ENCODE peak calls at places on chromosome 7, in ten cellular contexts. One of them, this sample, is unnamed.

GRCh38 chr7:24572421-24573007 is 738 bp upstream of the PALS2 start:
- DNase-seq in mesothelial cell of epicardium: no peak
- DNase-seq in PC-3: peak
- DNase-seq in hepatocyte: peak
- DNase-seq in foreskin fibroblast: peak
- DNase-seq in right lobe of liver: peak
- DNase-seq in B cell: peak
- DNase-seq in heart left ventricle: peak
- DNase-seq in epithelial cell of esophagus: peak
- DNase-seq in endothelial cell: peak
- DNase-seq in this sample: peak

GRCh38 chr7:19146699-19147098 is 1.5 kb upstream of the FERD3L start:
- DNase-seq in hepatocyte: peak
- DNase-seq in mesothelial cell of epicardium: no peak
- DNase-seq in endothelial cell: peak
- DNase-seq in epithelial cell of esophagus: peak
- DNase-seq in B cell: no peak
- DNase-seq in right lobe of liver: no peak
- DNase-seq in PC-3: peak
- DNase-seq in foreskin fibroblast: peak
- DNase-seq in heart left ventricle: no peak
- DNase-seq in this sample: no peak

GRCh38 chr7:35793225-35793579 is 7.7 kb upstream of the SEPTIN7 start:
- DNase-seq in right lobe of liver: no peak
- DNase-seq in foreskin fibroblast: no peak
- DNase-seq in B cell: no peak
- DNase-seq in hepatocyte: peak
- DNase-seq in heart left ventricle: peak
- DNase-seq in endothelial cell: peak
- DNase-seq in PC-3: no peak
- DNase-seq in epithelial cell of esophagus: no peak
- DNase-seq in mesothelial cell of epicardium: no peak
- DNase-seq in this sample: no peak

GRCh38 chr7:98119257-98119918 is 12.7 kb downstream of the LMTK2 start:
- DNase-seq in foreskin fibroblast: peak
- DNase-seq in endothelial cell: no peak
- DNase-seq in heart left ventricle: no peak
- DNase-seq in epithelial cell of esophagus: peak
- DNase-seq in B cell: no peak
- DNase-seq in mesothelial cell of epicardium: no peak
- DNase-seq in PC-3: peak
- DNase-seq in hepatocyte: peak
- DNase-seq in right lobe of liver: no peak
- DNase-seq in this sample: no peak

GRCh38 chr7:115354925-115355324 is 433.0 kb downstream of the MDFIC start:
- DNase-seq in heart left ventricle: no peak
- DNase-seq in mesothelial cell of epicardium: no peak
- DNase-seq in endothelial cell: no peak
- DNase-seq in foreskin fibroblast: no peak
- DNase-seq in hepatocyte: no peak
- DNase-seq in right lobe of liver: no peak
- DNase-seq in B cell: no peak
- DNase-seq in PC-3: no peak
- DNase-seq in epithelial cell of esophagus: no peak
- DNase-seq in this sample: no peak

GRCh38 chr7:152907042-152907761 is 147.7 kb downstream of the ACTR3B start:
- DNase-seq in foreskin fibroblast: no peak
- DNase-seq in mesothelial cell of epicardium: no peak
- DNase-seq in hepatocyte: no peak
- DNase-seq in endothelial cell: no peak
- DNase-seq in PC-3: no peak
- DNase-seq in heart left ventricle: no peak
- DNase-seq in B cell: no peak
- DNase-seq in right lobe of liver: no peak
- DNase-seq in epithelial cell of esophagus: no peak
- DNase-seq in this sample: no peak

GRCh38 chr7:20964214-20964613 is 177.5 kb upstream of the SP8 start:
- DNase-seq in mesothelial cell of epicardium: no peak
- DNase-seq in endothelial cell: no peak
- DNase-seq in epithelial cell of esophagus: no peak
- DNase-seq in PC-3: no peak
- DNase-seq in right lobe of liver: no peak
- DNase-seq in foreskin fibroblast: no peak
- DNase-seq in heart left ventricle: no peak
- DNase-seq in hepatocyte: no peak
- DNase-seq in B cell: no peak
- DNase-seq in this sample: no peak

GRCh38 chr7:38232475-38233366 is 40.7 kb downstream of the TARP start:
- DNase-seq in right lobe of liver: no peak
- DNase-seq in PC-3: no peak
- DNase-seq in B cell: no peak
- DNase-seq in foreskin fibroblast: no peak
- DNase-seq in mesothelial cell of epicardium: no peak
- DNase-seq in endothelial cell: peak
- DNase-seq in hepatocyte: no peak
- DNase-seq in heart left ventricle: no peak
- DNase-seq in epithelial cell of esophagus: no peak
- DNase-seq in this sample: no peak

GRCh38 chr7:120400806-120401455 is 128.0 kb downstream of the KCND2 start:
- DNase-seq in foreskin fibroblast: no peak
- DNase-seq in hepatocyte: no peak
- DNase-seq in right lobe of liver: no peak
- DNase-seq in heart left ventricle: no peak
- DNase-seq in epithelial cell of esophagus: no peak
- DNase-seq in endothelial cell: no peak
- DNase-seq in PC-3: no peak
- DNase-seq in B cell: no peak
- DNase-seq in mesothelial cell of epicardium: no peak
- DNase-seq in this sample: no peak

GRCh38 chr7:4837041-4837813 is 24.6 kb downstream of the PAPOLB start:
- DNase-seq in PC-3: no peak
- DNase-seq in epithelial cell of esophagus: no peak
- DNase-seq in heart left ventricle: no peak
- DNase-seq in mesothelial cell of epicardium: no peak
- DNase-seq in hepatocyte: no peak
- DNase-seq in right lobe of liver: no peak
- DNase-seq in B cell: no peak
- DNase-seq in endothelial cell: no peak
- DNase-seq in foreskin fibroblast: peak
- DNase-seq in this sample: no peak

GRCh38 chr7:134632937-134633540 is 13.6 kb upstream of the BPGM start:
- DNase-seq in hepatocyte: peak
- DNase-seq in heart left ventricle: no peak
- DNase-seq in foreskin fibroblast: peak
- DNase-seq in right lobe of liver: no peak
- DNase-seq in endothelial cell: peak
- DNase-seq in epithelial cell of esophagus: peak
- DNase-seq in B cell: peak
- DNase-seq in mesothelial cell of epicardium: no peak
- DNase-seq in PC-3: peak
- DNase-seq in this sample: no peak

GRCh38 chr7:104664648-104665047 is 336.2 kb downstream of the LHFPL3 start:
- DNase-seq in foreskin fibroblast: no peak
- DNase-seq in PC-3: no peak
- DNase-seq in B cell: no peak
- DNase-seq in hepatocyte: no peak
- DNase-seq in right lobe of liver: no peak
- DNase-seq in heart left ventricle: no peak
- DNase-seq in mesothelial cell of epicardium: no peak
- DNase-seq in endothelial cell: no peak
- DNase-seq in epithelial cell of esophagus: no peak
- DNase-seq in this sample: no peak

GRCh38 chr7:123939784-123940183 is 14.7 kb downstream of the SPAM1 start:
- DNase-seq in hepatocyte: no peak
- DNase-seq in epithelial cell of esophagus: peak
- DNase-seq in heart left ventricle: no peak
- DNase-seq in B cell: no peak
- DNase-seq in right lobe of liver: no peak
- DNase-seq in foreskin fibroblast: no peak
- DNase-seq in endothelial cell: no peak
- DNase-seq in PC-3: no peak
- DNase-seq in mesothelial cell of epicardium: no peak
- DNase-seq in this sample: no peak

GRCh38 chr7:123945938-123946337 is 20.9 kb downstream of the SPAM1 start:
- DNase-seq in PC-3: peak
- DNase-seq in mesothelial cell of epicardium: no peak
- DNase-seq in epithelial cell of esophagus: no peak
- DNase-seq in B cell: no peak
- DNase-seq in right lobe of liver: no peak
- DNase-seq in endothelial cell: no peak
- DNase-seq in hepatocyte: no peak
- DNase-seq in foreskin fibroblast: no peak
- DNase-seq in heart left ventricle: no peak
- DNase-seq in this sample: no peak

GRCh38 chr7:123944395-123944794 is 19.4 kb downstream of the SPAM1 start:
- DNase-seq in B cell: no peak
- DNase-seq in mesothelial cell of epicardium: no peak
- DNase-seq in hepatocyte: no peak
- DNase-seq in foreskin fibroblast: no peak
- DNase-seq in endothelial cell: no peak
- DNase-seq in epithelial cell of esophagus: no peak
- DNase-seq in PC-3: no peak
- DNase-seq in heart left ventricle: no peak
- DNase-seq in right lobe of liver: no peak
- DNase-seq in this sample: no peak

GRCh38 chr7:123936388-123936787 is 11.3 kb downstream of the SPAM1 start:
- DNase-seq in right lobe of liver: no peak
- DNase-seq in hepatocyte: no peak
- DNase-seq in endothelial cell: no peak
- DNase-seq in heart left ventricle: no peak
- DNase-seq in B cell: no peak
- DNase-seq in mesothelial cell of epicardium: no peak
- DNase-seq in foreskin fibroblast: no peak
- DNase-seq in epithelial cell of esophagus: no peak
- DNase-seq in PC-3: no peak
- DNase-seq in this sample: no peak

DNA sequence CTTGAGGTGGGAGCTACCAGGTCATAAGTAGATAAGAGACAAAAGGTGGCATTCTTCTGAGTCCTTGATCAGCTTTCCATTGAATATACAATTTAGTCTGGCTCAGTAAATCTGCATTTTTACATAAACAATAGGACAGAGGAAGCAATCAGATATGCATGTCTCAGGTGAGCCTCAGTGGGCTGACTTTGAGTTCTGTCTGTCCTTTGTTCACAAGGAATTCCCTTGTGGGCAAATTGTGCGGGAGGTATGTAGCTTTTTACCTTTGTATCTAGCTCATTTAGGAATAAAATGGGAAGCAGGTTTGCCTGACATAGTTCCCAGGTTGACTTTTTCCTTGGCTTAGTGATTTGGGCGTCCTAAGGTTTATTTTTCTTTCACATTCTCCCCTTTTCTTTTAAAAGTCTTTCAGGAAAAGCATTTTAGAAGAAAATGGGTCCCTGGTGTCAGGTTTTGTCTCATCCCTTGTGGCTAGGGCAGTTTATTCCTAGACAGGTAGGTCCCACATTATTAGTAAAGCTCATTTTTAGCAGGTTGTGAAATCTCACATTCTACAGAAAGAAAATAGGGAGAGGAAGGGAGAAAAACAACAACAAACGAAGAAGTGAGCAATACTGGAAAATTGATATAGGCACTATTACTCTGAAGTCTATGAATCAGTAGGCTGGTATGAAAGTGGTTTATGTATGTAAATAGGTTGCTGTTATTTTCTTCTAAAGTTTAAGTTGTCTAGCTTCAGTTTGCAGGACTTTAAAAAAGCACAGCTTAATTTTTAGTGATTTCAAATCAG is 16.5 kb downstream of the SPAM1 start:
- DNase-seq in epithelial cell of esophagus: peak
- DNase-seq in foreskin fibroblast: no peak
- DNase-seq in mesothelial cell of epicardium: no peak
- DNase-seq in heart left ventricle: no peak
- DNase-seq in endothelial cell: no peak
- DNase-seq in right lobe of liver: no peak
- DNase-seq in hepatocyte: no peak
- DNase-seq in B cell: no peak
- DNase-seq in PC-3: peak
- DNase-seq in this sample: no peak
- TF ChIP-seq CTCF in epithelial cell of esophagus: no peak
- TF ChIP-seq CTCF in foreskin fibroblast: no peak
- TF ChIP-seq CTCF in mesothelial cell of epicardium: no peak
- TF ChIP-seq CTCF in heart left ventricle: no peak
- TF ChIP-seq CTCF in endothelial cell: no peak
- TF ChIP-seq CTCF in right lobe of liver: no peak
- TF ChIP-seq CTCF in hepatocyte: no peak
- TF ChIP-seq CTCF in B cell: no peak
- TF ChIP-seq CTCF in PC-3: no peak
- TF ChIP-seq CTCF in this sample: no peak

GRCh38 chr7:41889040-41889439 is 186.2 kb upstream of the INHBA start:
- DNase-seq in foreskin fibroblast: no peak
- DNase-seq in heart left ventricle: no peak
- DNase-seq in mesothelial cell of epicardium: no peak
- DNase-seq in right lobe of liver: no peak
- DNase-seq in hepatocyte: no peak
- DNase-seq in B cell: peak
- DNase-seq in epithelial cell of esophagus: no peak
- DNase-seq in endothelial cell: no peak
- DNase-seq in PC-3: no peak
- DNase-seq in this sample: no peak
- TF ChIP-seq CTCF in foreskin fibroblast: no peak
- TF ChIP-seq CTCF in heart left ventricle: no peak
- TF ChIP-seq CTCF in mesothelial cell of epicardium: no peak
- TF ChIP-seq CTCF in right lobe of liver: no peak
- TF ChIP-seq CTCF in hepatocyte: no peak
- TF ChIP-seq CTCF in B cell: peak
- TF ChIP-seq CTCF in epithelial cell of esophagus: no peak
- TF ChIP-seq CTCF in endothelial cell: no peak
- TF ChIP-seq CTCF in PC-3: no peak
- TF ChIP-seq CTCF in this sample: no peak

GRCh38 chr7:156764016-156764669 is 123.6 kb downstream of the RNF32 start:
- DNase-seq in epithelial cell of esophagus: peak
- DNase-seq in PC-3: peak
- DNase-seq in heart left ventricle: peak
- DNase-seq in mesothelial cell of epicardium: peak
- DNase-seq in endothelial cell: peak
- DNase-seq in foreskin fibroblast: peak
- DNase-seq in hepatocyte: peak
- DNase-seq in B cell: no peak
- DNase-seq in right lobe of liver: peak
- DNase-seq in this sample: no peak
- TF ChIP-seq CTCF in epithelial cell of esophagus: peak
- TF ChIP-seq CTCF in PC-3: peak
- TF ChIP-seq CTCF in heart left ventricle: peak
- TF ChIP-seq CTCF in mesothelial cell of epicardium: peak
- TF ChIP-seq CTCF in endothelial cell: no peak
- TF ChIP-seq CTCF in foreskin fibroblast: peak
- TF ChIP-seq CTCF in hepatocyte: peak
- TF ChIP-seq CTCF in B cell: no peak
- TF ChIP-seq CTCF in right lobe of liver: peak
- TF ChIP-seq CTCF in this sample: peak

GRCh38 chr7:45259966-45260646 is 102.5 kb downstream of the RAMP3 start:
- DNase-seq in mesothelial cell of epicardium: peak
- DNase-seq in hepatocyte: peak
- DNase-seq in endothelial cell: peak
- DNase-seq in right lobe of liver: peak
- DNase-seq in epithelial cell of esophagus: peak
- DNase-seq in foreskin fibroblast: peak
- DNase-seq in B cell: peak
- DNase-seq in heart left ventricle: peak
- DNase-seq in PC-3: peak
- DNase-seq in this sample: no peak
- TF ChIP-seq CTCF in mesothelial cell of epicardium: peak
- TF ChIP-seq CTCF in hepatocyte: peak
- TF ChIP-seq CTCF in endothelial cell: peak
- TF ChIP-seq CTCF in right lobe of liver: peak
- TF ChIP-seq CTCF in epithelial cell of esophagus: peak
- TF ChIP-seq CTCF in foreskin fibroblast: peak
- TF ChIP-seq CTCF in B cell: peak
- TF ChIP-seq CTCF in heart left ventricle: peak
- TF ChIP-seq CTCF in PC-3: peak
- TF ChIP-seq CTCF in this sample: peak